ENCODE peak calls at places on chromosome 5, in eight cellular contexts. Z is G401; U is sciatic nerve; Y is stimulated activated CD8-positive, alpha-beta memory T cell treated with anti-CD3 and anti-CD28 coated beads, Interleukin-12 subunit alpha, Interleukin-12 subunit beta, amount 100 ng/mL, for 4 hours; B is epithelial cell of esophagus; N is NCI-H1930; K is stimulated activated naive CD8-positive, alpha-beta T cell treated with anti-CD3 and anti-CD28 coated beads, Interleukin-15, Interleukin-2, amounts not matched to agents 100 U/mL and 50 U/mL, for 24 hours; J is NCI-H774. I is an unnamed sample.
A peak's percentile ranks its signal among the peaks of the same experiment; 100 is the strongest.

GRCh38 chr5:127088226-127088625 is 14.9 kb upstream of the C5orf63 start:
- DNase-seq in Z (no peak), U (no peak), Y (no peak), B (peak; percentile 98), N (no peak), K (no peak), J (no peak), I (no peak)

GRCh38 chr5:56269216-56269927 is 36.2 kb upstream of the ANKRD55 start:
- DNase-seq in Z (peak; percentile 11), U (no peak), Y (no peak), B (peak; percentile 40), N (no peak), K (no peak), J (no peak), I (peak; percentile 25)

GRCh38 chr5:3428355-3428754 is 167.3 kb upstream of the IRX1 start:
- DNase-seq in Z (no peak), U (no peak), Y (no peak), B (no peak), N (peak; percentile 83), K (no peak), J (peak; percentile 73), I (no peak)

GRCh38 chr5:7868427-7868772 is 431 bp downstream of the FASTKD3 start:
- DNase-seq in Z (no peak), U (no peak), Y (no peak), B (no peak), N (no peak), K (no peak), J (no peak), I (peak; percentile 35)

GRCh38 chr5:153780876-153781275 is 257.8 kb downstream of the FAM114A2 start:
- DNase-seq in Z (no peak), U (no peak), Y (no peak), B (no peak), N (no peak), K (no peak), J (no peak), I (no peak)

GRCh38 chr5:72291601-72292000 is 28.4 kb downstream of the MRPS27 start:
- DNase-seq in Z (no peak), U (no peak), Y (no peak), B (no peak), N (no peak), K (no peak), J (no peak), I (no peak)

GRCh38 chr5:177336112-177336511 is 15.4 kb downstream of the LMAN2 start:
- DNase-seq in Z (no peak), U (no peak), Y (no peak), B (peak; percentile 37), N (no peak), K (peak; percentile 51), J (no peak), I (no peak)

GRCh38 chr5:83494102-83494620 is 22.6 kb downstream of the VCAN start:
- DNase-seq in Z (no peak), U (no peak), Y (no peak), B (peak; percentile 29), N (no peak), K (no peak), J (no peak), I (no peak)

GRCh38 chr5:32810812-32811211 is 99.7 kb downstream of the NPR3 start:
- DNase-seq in Z (no peak), U (no peak), Y (no peak), B (no peak), N (no peak), K (no peak), J (no peak), I (no peak)